ENCODE peak calls at places on chromosomes 16 and 17, in seven cellular contexts. One of them, this sample, is unnamed.

GRCh38 chr16:4915226-4915761 is 21.7 kb downstream of the PPL start:
- DNase-seq in transverse colon: no peak
- DNase-seq in GM06990: no peak
- DNase-seq in GM10248: no peak
- DNase-seq in psoas muscle: no peak
- DNase-seq in left ventricle myocardium inferior: no peak
- DNase-seq in coronary artery: no peak
- DNase-seq in this sample: no peak

GRCh38 chr16:10979717-10980601 is 35.6 kb downstream of the CLEC16A start:
- DNase-seq in psoas muscle: peak
- DNase-seq in GM10248: no peak
- DNase-seq in transverse colon: peak
- DNase-seq in GM06990: no peak
- DNase-seq in coronary artery: peak
- DNase-seq in left ventricle myocardium inferior: no peak
- DNase-seq in this sample: no peak

GRCh38 chr17:17439971-17440843 is 36.6 kb upstream of the MED9 start:
- DNase-seq in left ventricle myocardium inferior: peak
- DNase-seq in transverse colon: peak
- DNase-seq in GM10248: peak
- DNase-seq in coronary artery: no peak
- DNase-seq in GM06990: peak
- DNase-seq in psoas muscle: no peak
- DNase-seq in this sample: peak

GRCh38 chr17:46818929-46819859 is 702 bp upstream of the WNT3 start:
- DNase-seq in GM06990: no peak
- DNase-seq in psoas muscle: no peak
- DNase-seq in left ventricle myocardium inferior: no peak
- DNase-seq in coronary artery: no peak
- DNase-seq in GM10248: peak
- DNase-seq in transverse colon: no peak
- DNase-seq in this sample: peak

GRCh38 chr17:77365584-77366186 is 224.9 kb downstream of the SEC14L1 start:
- DNase-seq in transverse colon: peak
- DNase-seq in GM06990: no peak
- DNase-seq in left ventricle myocardium inferior: peak
- DNase-seq in psoas muscle: peak
- DNase-seq in coronary artery: peak
- DNase-seq in GM10248: no peak
- DNase-seq in this sample: no peak

GRCh38 chr16:75108792-75109731 is 7.5 kb downstream of the LDHD start:
- DNase-seq in transverse colon: peak
- DNase-seq in left ventricle myocardium inferior: peak
- DNase-seq in GM10248: peak
- DNase-seq in GM06990: peak
- DNase-seq in psoas muscle: peak
- DNase-seq in coronary artery: peak
- DNase-seq in this sample: no peak

GRCh38 chr17:63827002-63827800 is at the start of the genes FTSJ3 and PSMC5:
- DNase-seq in GM10248: peak
- DNase-seq in psoas muscle: peak
- DNase-seq in coronary artery: peak
- DNase-seq in GM06990: peak
- DNase-seq in transverse colon: peak
- DNase-seq in left ventricle myocardium inferior: peak
- DNase-seq in this sample: peak

GRCh38 chr17:49290690-49291326 is 60.2 kb upstream of the PHOSPHO1 start:
- DNase-seq in psoas muscle: no peak
- DNase-seq in GM06990: no peak
- DNase-seq in left ventricle myocardium inferior: no peak
- DNase-seq in coronary artery: no peak
- DNase-seq in GM10248: no peak
- DNase-seq in transverse colon: no peak
- DNase-seq in this sample: no peak

GRCh38 chr17:19785854-19786253 is 37.8 kb upstream of the ALDH3A1 start:
- DNase-seq in coronary artery: no peak
- DNase-seq in left ventricle myocardium inferior: no peak
- DNase-seq in psoas muscle: no peak
- DNase-seq in GM10248: no peak
- DNase-seq in transverse colon: no peak
- DNase-seq in GM06990: no peak
- DNase-seq in this sample: no peak

GRCh38 chr16:86068722-86069121 is 169.8 kb downstream of the IRF8 start:
- DNase-seq in GM06990: no peak
- DNase-seq in left ventricle myocardium inferior: no peak
- DNase-seq in GM10248: no peak
- DNase-seq in psoas muscle: no peak
- DNase-seq in transverse colon: no peak
- DNase-seq in coronary artery: no peak
- DNase-seq in this sample: no peak

GRCh38 chr16:50737420-50737959 is 4.4 kb upstream of the CYLD start:
- DNase-seq in left ventricle myocardium inferior: no peak
- DNase-seq in coronary artery: no peak
- DNase-seq in GM06990: no peak
- DNase-seq in transverse colon: no peak
- DNase-seq in GM10248: no peak
- DNase-seq in psoas muscle: no peak
- DNase-seq in this sample: no peak

GRCh38 chr17:67393809-67394418 is 16.8 kb downstream of the PITPNC1 start:
- DNase-seq in GM06990: no peak
- DNase-seq in GM10248: no peak
- DNase-seq in left ventricle myocardium inferior: no peak
- DNase-seq in psoas muscle: no peak
- DNase-seq in coronary artery: no peak
- DNase-seq in transverse colon: no peak
- DNase-seq in this sample: no peak

GRCh38 chr16:13168091-13168572 is 266.7 kb downstream of the SHISA9 start:
- DNase-seq in transverse colon: no peak
- DNase-seq in GM10248: no peak
- DNase-seq in coronary artery: no peak
- DNase-seq in GM06990: no peak
- DNase-seq in left ventricle myocardium inferior: no peak
- DNase-seq in psoas muscle: no peak
- DNase-seq in this sample: no peak

GRCh38 chr16:17358350-17358749 is 112.4 kb downstream of the XYLT1 start:
- DNase-seq in GM06990: no peak
- DNase-seq in coronary artery: no peak
- DNase-seq in GM10248: no peak
- DNase-seq in left ventricle myocardium inferior: no peak
- DNase-seq in transverse colon: no peak
- DNase-seq in psoas muscle: no peak
- DNase-seq in this sample: no peak

GRCh38 chr16:86758932-86759331 is 180.6 kb downstream of the FOXL1 start:
- DNase-seq in GM10248: no peak
- DNase-seq in left ventricle myocardium inferior: no peak
- DNase-seq in transverse colon: no peak
- DNase-seq in GM06990: no peak
- DNase-seq in coronary artery: no peak
- DNase-seq in psoas muscle: no peak
- DNase-seq in this sample: no peak

GRCh38 chr17:58658804-58659713 is 32.8 kb downstream of the TEX14 start:
- DNase-seq in GM10248: peak
- DNase-seq in coronary artery: peak
- DNase-seq in psoas muscle: peak
- DNase-seq in transverse colon: peak
- DNase-seq in left ventricle myocardium inferior: peak
- DNase-seq in GM06990: peak
- DNase-seq in this sample: peak

GRCh38 chr16:66357523-66357928 is 9.0 kb upstream of the CDH5 start:
- DNase-seq in left ventricle myocardium inferior: no peak
- DNase-seq in GM06990: no peak
- DNase-seq in psoas muscle: no peak
- DNase-seq in coronary artery: no peak
- DNase-seq in transverse colon: peak
- DNase-seq in GM10248: peak
- DNase-seq in this sample: no peak

GRCh38 chr16:14528306-14528948 is 101.6 kb downstream of the PARN start:
- DNase-seq in GM06990: no peak
- DNase-seq in coronary artery: no peak
- DNase-seq in psoas muscle: no peak
- DNase-seq in left ventricle myocardium inferior: no peak
- DNase-seq in transverse colon: no peak
- DNase-seq in GM10248: no peak
- DNase-seq in this sample: no peak

GRCh38 chr17:81436294-81436849 is 41.1 kb downstream of the BAHCC1 start:
- DNase-seq in GM06990: no peak
- DNase-seq in GM10248: no peak
- DNase-seq in psoas muscle: peak
- DNase-seq in coronary artery: no peak
- DNase-seq in transverse colon: no peak
- DNase-seq in left ventricle myocardium inferior: peak
- DNase-seq in this sample: no peak

GRCh38 chr16:4866586-4866985 is 19.3 kb downstream of the UBN1 start:
- DNase-seq in GM06990: no peak
- DNase-seq in psoas muscle: no peak
- DNase-seq in coronary artery: peak
- DNase-seq in left ventricle myocardium inferior: no peak
- DNase-seq in transverse colon: no peak
- DNase-seq in GM10248: no peak
- DNase-seq in this sample: no peak

GRCh38 chr17:42744283-42744805 is 496 bp downstream of the EZH1 start:
- DNase-seq in GM10248: peak
- DNase-seq in psoas muscle: peak
- DNase-seq in GM06990: peak
- DNase-seq in coronary artery: peak
- DNase-seq in left ventricle myocardium inferior: peak
- DNase-seq in transverse colon: peak
- DNase-seq in this sample: peak
- TF ChIP-seq CTCF in GM10248: no peak
- TF ChIP-seq CTCF in psoas muscle: no peak
- TF ChIP-seq CTCF in GM06990: peak
- TF ChIP-seq CTCF in coronary artery: no peak
- TF ChIP-seq CTCF in left ventricle myocardium inferior: no peak
- TF ChIP-seq CTCF in transverse colon: no peak
- TF ChIP-seq CTCF in this sample: no peak

GRCh38 chr16:55031481-55031880 is 100.8 kb downstream of the IRX5 start:
- DNase-seq in coronary artery: no peak
- DNase-seq in left ventricle myocardium inferior: no peak
- DNase-seq in GM10248: no peak
- DNase-seq in GM06990: no peak
- DNase-seq in psoas muscle: no peak
- DNase-seq in transverse colon: no peak
- DNase-seq in this sample: no peak

GRCh38 chr16:55035037-55035436 is 104.4 kb downstream of the IRX5 start:
- DNase-seq in GM10248: peak
- DNase-seq in transverse colon: no peak
- DNase-seq in coronary artery: peak
- DNase-seq in GM06990: no peak
- DNase-seq in psoas muscle: no peak
- DNase-seq in left ventricle myocardium inferior: no peak
- DNase-seq in this sample: no peak

GRCh38 chr16:55029509-55029908 is 98.8 kb downstream of the IRX5 start:
- DNase-seq in GM10248: no peak
- DNase-seq in transverse colon: no peak
- DNase-seq in left ventricle myocardium inferior: no peak
- DNase-seq in coronary artery: no peak
- DNase-seq in GM06990: no peak
- DNase-seq in psoas muscle: no peak
- DNase-seq in this sample: no peak

GRCh38 chr16:55033225-55034156 is 102.8 kb downstream of the IRX5 start:
- DNase-seq in GM10248: no peak
- DNase-seq in GM06990: no peak
- DNase-seq in coronary artery: peak
- DNase-seq in transverse colon: no peak
- DNase-seq in psoas muscle: no peak
- DNase-seq in left ventricle myocardium inferior: no peak
- DNase-seq in this sample: no peak

DNA sequence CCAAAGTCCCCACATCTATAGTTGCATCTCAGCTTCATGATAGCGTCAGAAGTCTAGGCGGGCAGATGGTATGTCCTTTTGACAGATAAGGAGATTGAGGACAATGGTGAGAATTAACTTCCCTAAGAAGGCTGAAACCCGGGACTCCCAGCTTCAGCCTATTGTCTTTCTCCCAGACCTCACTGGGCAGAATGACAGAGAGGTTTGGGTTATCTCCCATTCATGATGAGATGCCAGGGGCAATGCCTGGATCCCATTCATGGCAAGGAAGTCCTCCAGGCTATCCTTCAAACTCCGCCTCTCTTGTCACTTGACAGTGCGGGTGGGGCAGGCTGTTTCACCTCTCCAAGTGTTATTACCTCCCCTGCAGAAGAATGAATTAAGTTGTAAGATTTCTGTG is 100.3 kb downstream of the IRX5 start:
- DNase-seq in psoas muscle: no peak
- DNase-seq in GM10248: no peak
- DNase-seq in transverse colon: no peak
- DNase-seq in left ventricle myocardium inferior: no peak
- DNase-seq in GM06990: no peak
- DNase-seq in coronary artery: peak
- DNase-seq in this sample: no peak
- TF ChIP-seq CTCF in psoas muscle: no peak
- TF ChIP-seq CTCF in GM10248: no peak
- TF ChIP-seq CTCF in transverse colon: no peak
- TF ChIP-seq CTCF in left ventricle myocardium inferior: no peak
- TF ChIP-seq CTCF in GM06990: no peak
- TF ChIP-seq CTCF in coronary artery: no peak
- TF ChIP-seq CTCF in this sample: no peak

DNA sequence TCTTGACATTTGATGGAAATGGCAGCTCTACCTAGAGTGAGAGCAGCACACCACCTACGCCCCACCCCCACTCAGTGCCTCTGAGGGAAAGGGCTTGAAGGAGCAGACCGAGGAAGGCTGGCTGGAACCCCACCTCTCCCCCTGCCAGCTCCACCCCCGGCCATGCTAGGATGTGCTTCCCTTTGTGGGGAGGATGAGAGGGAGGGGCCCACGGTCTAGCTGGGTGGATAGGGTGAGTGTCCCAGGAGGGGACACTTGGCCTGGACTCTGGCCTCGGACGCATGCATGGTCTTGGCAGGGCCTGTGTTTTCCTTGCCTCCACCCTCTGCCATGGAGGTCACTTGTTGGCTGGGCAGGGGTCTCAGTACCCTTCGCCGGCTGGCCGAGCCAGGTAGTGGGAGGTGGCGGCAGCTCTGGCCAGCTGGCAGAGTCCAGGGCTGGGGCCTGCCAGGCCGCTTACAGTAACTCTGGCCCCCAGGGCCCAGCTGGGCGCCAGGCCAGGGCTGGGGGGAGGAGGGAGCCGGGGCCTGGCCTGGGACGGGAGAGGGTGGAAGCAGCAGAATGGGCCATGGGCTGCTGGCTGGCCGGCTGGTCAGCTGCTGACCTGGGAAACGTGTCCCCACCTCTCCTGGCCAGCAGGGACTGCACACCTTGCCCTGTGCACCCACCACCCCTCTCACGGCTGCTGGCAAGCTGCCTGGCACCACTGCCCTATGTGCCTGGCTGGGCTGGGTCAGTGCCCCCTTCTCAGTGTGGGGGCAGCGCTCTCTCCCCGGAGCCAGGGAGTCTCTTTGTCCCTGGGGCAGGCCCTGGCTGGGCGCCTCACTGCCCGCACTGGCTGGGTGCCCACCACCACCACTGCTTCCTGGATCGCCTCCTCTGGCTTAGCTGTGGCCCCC is 23.0 kb downstream of the RARA start:
- DNase-seq in transverse colon: peak
- DNase-seq in psoas muscle: peak
- DNase-seq in coronary artery: peak
- DNase-seq in GM06990: no peak
- DNase-seq in left ventricle myocardium inferior: peak
- DNase-seq in GM10248: no peak
- DNase-seq in this sample: no peak
- TF ChIP-seq CTCF in transverse colon: no peak
- TF ChIP-seq CTCF in psoas muscle: peak
- TF ChIP-seq CTCF in coronary artery: no peak
- TF ChIP-seq CTCF in GM06990: no peak
- TF ChIP-seq CTCF in left ventricle myocardium inferior: no peak
- TF ChIP-seq CTCF in GM10248: no peak
- TF ChIP-seq CTCF in this sample: no peak

GRCh38 chr17:1515640-1516402 is 591 bp downstream of the INPP5K start:
- DNase-seq in psoas muscle: no peak
- DNase-seq in left ventricle myocardium inferior: no peak
- DNase-seq in transverse colon: peak
- DNase-seq in GM06990: peak
- DNase-seq in coronary artery: peak
- DNase-seq in GM10248: peak
- DNase-seq in this sample: peak
- TF ChIP-seq CTCF in psoas muscle: peak
- TF ChIP-seq CTCF in left ventricle myocardium inferior: peak
- TF ChIP-seq CTCF in transverse colon: peak
- TF ChIP-seq CTCF in GM06990: peak
- TF ChIP-seq CTCF in coronary artery: peak
- TF ChIP-seq CTCF in GM10248: peak
- TF ChIP-seq CTCF in this sample: peak